ENCODE peak calls at places on chromosome 16, in four cellular contexts. One of them, this sample, is unnamed.

GRCh38 chr16:2537451-2538379 is at the start of gene PDPK1:
- DNase-seq in AG04449: peak; percentile 36
- DNase-seq in heart left ventricle: peak; percentile 96
- DNase-seq in fibroblast of lung: peak; percentile 93
- DNase-seq in this sample: peak; percentile 85

GRCh38 chr16:55474821-55475220 is 4.2 kb upstream of the MMP2 start:
- DNase-seq in AG04449: no peak
- DNase-seq in heart left ventricle: no peak
- DNase-seq in fibroblast of lung: no peak
- DNase-seq in this sample: no peak

GRCh38 chr16:8655184-8655717 is 19.2 kb upstream of the ABAT start:
- DNase-seq in AG04449: no peak
- DNase-seq in heart left ventricle: no peak
- DNase-seq in fibroblast of lung: peak; percentile 39
- DNase-seq in this sample: peak; percentile 14

GRCh38 chr16:58511933-58512815 is 3.1 kb upstream of the SETD6 start:
- DNase-seq in AG04449: no peak
- DNase-seq in heart left ventricle: peak; percentile 73
- DNase-seq in fibroblast of lung: peak; percentile 55
- DNase-seq in this sample: peak; percentile 71

GRCh38 chr16:26196310-26196709 is 504.6 kb downstream of the HS3ST4 start:
- DNase-seq in AG04449: no peak
- DNase-seq in heart left ventricle: no peak
- DNase-seq in fibroblast of lung: no peak
- DNase-seq in this sample: no peak

GRCh38 chr16:30842971-30843370 is 50.9 kb downstream of the BCL7C start:
- DNase-seq in AG04449: no peak
- DNase-seq in heart left ventricle: no peak
- DNase-seq in fibroblast of lung: no peak
- DNase-seq in this sample: no peak

GRCh38 chr16:65044861-65045260 is 77.0 kb downstream of the CDH11 start:
- DNase-seq in AG04449: peak; percentile 63
- DNase-seq in heart left ventricle: no peak
- DNase-seq in fibroblast of lung: peak; percentile 67
- DNase-seq in this sample: peak; percentile 81

GRCh38 chr16:67000384-67001158 is 12.2 kb downstream of the CES4A start:
- DNase-seq in AG04449: no peak
- DNase-seq in heart left ventricle: peak; percentile 61
- DNase-seq in fibroblast of lung: no peak
- DNase-seq in this sample: no peak

GRCh38 chr16:24504467-24505345 is 34.7 kb upstream of the RBBP6 start:
- DNase-seq in AG04449: no peak
- DNase-seq in heart left ventricle: peak; percentile 42
- DNase-seq in fibroblast of lung: peak; percentile 68
- DNase-seq in this sample: peak; percentile 39

GRCh38 chr16:66735891-66736290 is 15.5 kb downstream of the DYNC1LI2 start:
- DNase-seq in AG04449: no peak
- DNase-seq in heart left ventricle: no peak
- DNase-seq in fibroblast of lung: no peak
- DNase-seq in this sample: no peak

GRCh38 chr16:84084570-84085270 is 32.0 kb downstream of the MBTPS1 start:
- DNase-seq in AG04449: no peak
- DNase-seq in heart left ventricle: peak; percentile 71
- DNase-seq in fibroblast of lung: peak; percentile 68
- DNase-seq in this sample: peak; percentile 43

GRCh38 chr16:84369938-84370627 is 1.7 kb downstream of the ATP2C2 start:
- DNase-seq in AG04449: no peak
- DNase-seq in heart left ventricle: no peak
- DNase-seq in fibroblast of lung: no peak
- DNase-seq in this sample: no peak

GRCh38 chr16:31128711-31129567 is 6.6 kb downstream of the PRSS8 start:
- DNase-seq in AG04449: no peak
- DNase-seq in heart left ventricle: peak; percentile 60
- DNase-seq in fibroblast of lung: no peak
- DNase-seq in this sample: no peak

GRCh38 chr16:48603647-48604376 is 6.2 kb downstream of the N4BP1 start:
- DNase-seq in AG04449: no peak
- DNase-seq in heart left ventricle: no peak
- DNase-seq in fibroblast of lung: no peak
- DNase-seq in this sample: no peak
- H3K4me3 ChIP-seq in AG04449: no peak overlapping the region
- H3K4me3 ChIP-seq in heart left ventricle: no peak overlapping the region
- H3K4me3 ChIP-seq in fibroblast of lung: no peak overlapping the region
- H3K4me3 ChIP-seq in this sample: no peak overlapping the region

GRCh38 chr16:47431960-47432359 is 28.9 kb downstream of the ITFG1 start:
- DNase-seq in AG04449: no peak
- DNase-seq in heart left ventricle: no peak
- DNase-seq in fibroblast of lung: no peak
- DNase-seq in this sample: no peak

GRCh38 chr16:47424846-47425245 is 36.0 kb downstream of the ITFG1 start:
- DNase-seq in AG04449: no peak
- DNase-seq in heart left ventricle: no peak
- DNase-seq in fibroblast of lung: no peak
- DNase-seq in this sample: no peak

DNA sequence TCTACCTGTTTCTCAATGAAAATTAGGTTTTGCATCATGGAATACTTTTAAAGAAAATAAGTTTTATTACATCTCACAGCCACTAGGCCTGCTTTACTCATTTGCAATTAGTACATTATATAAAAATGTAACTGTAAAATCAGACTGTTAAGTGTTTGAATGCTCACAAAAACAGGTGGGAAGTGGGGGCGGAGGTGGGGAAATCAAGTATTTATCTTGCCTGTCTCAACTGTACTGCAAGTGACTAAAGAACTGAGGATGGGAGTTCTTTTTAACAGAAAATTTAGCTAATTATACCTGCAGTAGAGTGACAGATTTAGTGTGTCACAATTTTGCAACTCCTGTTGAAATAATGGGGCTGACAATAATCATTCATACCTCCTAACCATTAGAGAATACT is 34.1 kb downstream of the ITFG1 start:
- DNase-seq in AG04449: no peak
- DNase-seq in heart left ventricle: no peak
- DNase-seq in fibroblast of lung: no peak
- DNase-seq in this sample: no peak
- H3K4me3 ChIP-seq in AG04449: no peak overlapping the region
- H3K4me3 ChIP-seq in heart left ventricle: no peak overlapping the region
- H3K4me3 ChIP-seq in fibroblast of lung: no peak overlapping the region
- H3K4me3 ChIP-seq in this sample: no peak overlapping the region

GRCh38 chr16:180101-180920 is at the start of gene HBQ1:
- DNase-seq in AG04449: no peak
- DNase-seq in heart left ventricle: no peak
- DNase-seq in fibroblast of lung: no peak
- DNase-seq in this sample: no peak

GRCh38 chr16:177394-177822 is 928 bp downstream of the HBA1 start:
- DNase-seq in AG04449: no peak
- DNase-seq in heart left ventricle: peak; percentile 47
- DNase-seq in fibroblast of lung: peak; percentile 58
- DNase-seq in this sample: no peak

GRCh38 chr16:179431-179830 is 828 bp upstream of the HBQ1 start:
- DNase-seq in AG04449: no peak
- DNase-seq in heart left ventricle: no peak
- DNase-seq in fibroblast of lung: no peak
- DNase-seq in this sample: no peak

GRCh38 chr16:175145-175949 is 1.1 kb upstream of the HBA1 start:
- DNase-seq in AG04449: no peak
- DNase-seq in heart left ventricle: no peak
- DNase-seq in fibroblast of lung: no peak
- DNase-seq in this sample: no peak

DNA sequence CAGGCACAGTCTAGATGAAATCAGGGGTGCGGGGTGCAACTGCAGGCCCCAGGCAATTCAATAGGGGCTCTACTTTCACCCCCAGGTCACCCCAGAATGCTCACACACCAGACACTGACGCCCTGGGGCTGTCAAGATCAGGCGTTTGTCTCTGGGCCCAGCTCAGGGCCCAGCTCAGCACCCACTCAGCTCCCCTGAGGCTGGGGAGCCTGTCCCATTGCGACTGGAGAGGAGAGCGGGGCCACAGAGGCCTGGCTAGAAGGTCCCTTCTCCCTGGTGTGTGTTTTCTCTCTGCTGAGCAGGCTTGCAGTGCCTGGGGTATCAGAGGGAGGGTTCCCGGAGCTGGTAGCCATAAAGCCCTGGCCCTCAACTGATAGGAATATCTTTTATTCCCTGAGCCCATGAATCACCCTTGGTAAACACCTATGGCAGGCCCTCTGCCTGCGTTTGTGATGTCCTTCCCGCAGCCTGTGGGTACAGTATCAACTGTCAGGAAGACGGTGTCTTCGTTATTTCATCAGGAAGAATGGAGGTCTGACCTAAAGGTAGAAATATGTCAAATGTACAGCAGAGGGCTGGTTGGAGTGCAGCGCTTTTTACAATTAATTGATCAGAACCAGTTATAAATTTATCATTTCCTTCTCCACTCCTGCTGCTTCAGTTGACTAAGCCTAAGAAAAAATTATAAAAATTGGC is 1.6 kb downstream of the HBA1 start:
- DNase-seq in AG04449: no peak
- DNase-seq in heart left ventricle: no peak
- DNase-seq in fibroblast of lung: no peak
- DNase-seq in this sample: no peak
- H3K4me3 ChIP-seq in AG04449: no peak overlapping the region
- H3K4me3 ChIP-seq in heart left ventricle: no peak overlapping the region
- H3K4me3 ChIP-seq in fibroblast of lung: no peak overlapping the region
- H3K4me3 ChIP-seq in this sample: no peak overlapping the region

GRCh38 chr16:51154271-51155171 is 3.5 kb upstream of the SALL1 start:
- DNase-seq in AG04449: no peak
- DNase-seq in heart left ventricle: no peak
- DNase-seq in fibroblast of lung: no peak
- DNase-seq in this sample: no peak

GRCh38 chr16:51156836-51157235 is 5.8 kb upstream of the SALL1 start:
- DNase-seq in AG04449: no peak
- DNase-seq in heart left ventricle: no peak
- DNase-seq in fibroblast of lung: no peak
- DNase-seq in this sample: no peak

GRCh38 chr16:51153275-51153991 is 2.4 kb upstream of the SALL1 start:
- DNase-seq in AG04449: no peak
- DNase-seq in heart left ventricle: no peak
- DNase-seq in fibroblast of lung: peak; percentile 6
- DNase-seq in this sample: no peak

GRCh38 chr16:51155901-51156810 is 5.1 kb upstream of the SALL1 start:
- DNase-seq in AG04449: no peak
- DNase-seq in heart left ventricle: no peak
- DNase-seq in fibroblast of lung: peak; percentile 40
- DNase-seq in this sample: no peak

DNA sequence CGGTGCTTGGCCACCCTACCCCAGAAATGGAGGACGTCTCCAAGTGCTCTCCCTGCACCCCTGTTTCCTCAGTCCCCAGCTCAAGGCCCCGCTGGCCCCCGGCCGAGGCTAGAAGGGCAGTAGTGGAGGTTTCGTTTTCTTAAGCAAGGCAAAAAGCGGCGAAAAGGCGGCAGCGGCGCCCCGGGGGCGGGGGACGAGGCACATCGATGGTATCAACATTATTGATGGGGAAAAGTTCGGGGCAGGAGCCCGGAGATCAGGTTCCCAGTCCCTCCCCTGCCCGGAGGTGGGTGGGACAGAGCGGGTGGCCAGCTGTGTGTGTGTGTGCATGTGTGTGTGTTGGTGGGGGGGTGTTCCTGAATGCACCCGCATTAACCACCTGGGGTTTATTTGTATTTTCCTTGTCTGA is 4.1 kb upstream of the SALL1 start:
- DNase-seq in AG04449: no peak
- DNase-seq in heart left ventricle: no peak
- DNase-seq in fibroblast of lung: no peak
- DNase-seq in this sample: no peak
- H3K4me3 ChIP-seq in AG04449: peak overlapping the region; percentile 51
- H3K4me3 ChIP-seq in heart left ventricle: no peak overlapping the region
- H3K4me3 ChIP-seq in fibroblast of lung: no peak overlapping the region
- H3K4me3 ChIP-seq in this sample: peak overlapping the region; percentile 12

GRCh38 chr16:29825145-29826044 is 5.1 kb downstream of the MVP start:
- DNase-seq in AG04449: no peak
- DNase-seq in heart left ventricle: peak; percentile 84
- DNase-seq in fibroblast of lung: peak; percentile 90
- DNase-seq in this sample: peak; percentile 69
- H3K4me3 ChIP-seq in AG04449: peak overlapping the region; percentile 23
- H3K4me3 ChIP-seq in heart left ventricle: no peak overlapping the region
- H3K4me3 ChIP-seq in fibroblast of lung: peak overlapping the region; percentile 43
- H3K4me3 ChIP-seq in this sample: peak overlapping the region; percentile 1

This sample was measured in brain microvascular endothelial cell.